ENCODE peak calls at places on chromosomes 11 and 22, in nine cellular contexts. One of them, this sample, is unnamed.

GRCh38 chr22:40654522-40655167 is 18.1 kb upstream of the MRTFA start:
- DNase-seq in retina: peak; percentile 54
- DNase-seq in CD8-positive, alpha-beta T cell: no peak
- DNase-seq in left cardiac atrium: peak; percentile 48
- DNase-seq in epithelial cell of esophagus: peak; percentile 71
- DNase-seq in A549: peak; percentile 41
- DNase-seq in myocyte: peak; percentile 90
- DNase-seq in HEK293T: no peak
- DNase-seq in thoracic aorta: no peak
- DNase-seq in this sample: peak; percentile 77

GRCh38 chr11:112320668-112321067 is 60.0 kb upstream of the PLET1 start:
- DNase-seq in myocyte: peak; percentile 84
- DNase-seq in CD8-positive, alpha-beta T cell: no peak
- DNase-seq in retina: no peak
- DNase-seq in left cardiac atrium: peak; percentile 80
- DNase-seq in epithelial cell of esophagus: peak; percentile 92
- DNase-seq in thoracic aorta: peak; percentile 51
- DNase-seq in HEK293T: no peak
- DNase-seq in A549: no peak
- DNase-seq in this sample: no peak

GRCh38 chr22:43408009-43408408 is 3.8 kb upstream of the MPPED1 start:
- DNase-seq in left cardiac atrium: no peak
- DNase-seq in myocyte: no peak
- DNase-seq in HEK293T: no peak
- DNase-seq in epithelial cell of esophagus: no peak
- DNase-seq in CD8-positive, alpha-beta T cell: no peak
- DNase-seq in retina: no peak
- DNase-seq in A549: no peak
- DNase-seq in thoracic aorta: no peak
- DNase-seq in this sample: no peak

GRCh38 chr11:112172362-112172994 is 2.8 kb upstream of the BCO2 start:
- DNase-seq in A549: no peak
- DNase-seq in HEK293T: no peak
- DNase-seq in retina: no peak
- DNase-seq in thoracic aorta: no peak
- DNase-seq in epithelial cell of esophagus: peak; percentile 23
- DNase-seq in CD8-positive, alpha-beta T cell: no peak
- DNase-seq in left cardiac atrium: no peak
- DNase-seq in myocyte: peak; percentile 61
- DNase-seq in this sample: no peak

GRCh38 chr11:17711836-17712235 is 7.5 kb upstream of the MYOD1 start:
- DNase-seq in retina: no peak
- DNase-seq in myocyte: no peak
- DNase-seq in left cardiac atrium: no peak
- DNase-seq in HEK293T: no peak
- DNase-seq in epithelial cell of esophagus: no peak
- DNase-seq in thoracic aorta: no peak
- DNase-seq in A549: no peak
- DNase-seq in CD8-positive, alpha-beta T cell: no peak
- DNase-seq in this sample: no peak

GRCh38 chr11:104451193-104451592 is 287.2 kb upstream of the PDGFD start:
- DNase-seq in A549: no peak
- DNase-seq in epithelial cell of esophagus: peak; percentile 29
- DNase-seq in retina: no peak
- DNase-seq in myocyte: no peak
- DNase-seq in HEK293T: no peak
- DNase-seq in thoracic aorta: no peak
- DNase-seq in CD8-positive, alpha-beta T cell: no peak
- DNase-seq in left cardiac atrium: no peak
- DNase-seq in this sample: no peak

GRCh38 chr11:104812416-104812815 is 85.8 kb downstream of the CASP12 start:
- DNase-seq in left cardiac atrium: no peak
- DNase-seq in myocyte: no peak
- DNase-seq in HEK293T: no peak
- DNase-seq in retina: no peak
- DNase-seq in thoracic aorta: no peak
- DNase-seq in epithelial cell of esophagus: no peak
- DNase-seq in A549: no peak
- DNase-seq in CD8-positive, alpha-beta T cell: no peak
- DNase-seq in this sample: no peak

GRCh38 chr11:66981976-66982578 is 7.0 kb downstream of the C11orf86 start:
- DNase-seq in A549: peak; percentile 69
- DNase-seq in left cardiac atrium: peak; percentile 92
- DNase-seq in thoracic aorta: peak; percentile 49
- DNase-seq in retina: no peak
- DNase-seq in epithelial cell of esophagus: peak; percentile 94
- DNase-seq in HEK293T: no peak
- DNase-seq in CD8-positive, alpha-beta T cell: peak; percentile 18
- DNase-seq in myocyte: peak; percentile 98
- DNase-seq in this sample: peak; percentile 76

GRCh38 chr22:19429950-19430889 is 1.3 kb downstream of the HIRA start:
- DNase-seq in CD8-positive, alpha-beta T cell: no peak
- DNase-seq in A549: no peak
- DNase-seq in thoracic aorta: no peak
- DNase-seq in HEK293T: peak; percentile 35
- DNase-seq in epithelial cell of esophagus: peak; percentile 50
- DNase-seq in retina: no peak
- DNase-seq in left cardiac atrium: peak; percentile 40
- DNase-seq in myocyte: peak; percentile 35
- DNase-seq in this sample: no peak

GRCh38 chr22:30275625-30276024 is 9.0 kb upstream of the OSM start:
- DNase-seq in epithelial cell of esophagus: peak; percentile 47
- DNase-seq in thoracic aorta: no peak
- DNase-seq in HEK293T: no peak
- DNase-seq in left cardiac atrium: no peak
- DNase-seq in retina: no peak
- DNase-seq in CD8-positive, alpha-beta T cell: no peak
- DNase-seq in myocyte: no peak
- DNase-seq in A549: no peak
- DNase-seq in this sample: no peak

GRCh38 chr11:134052395-134052987 is 16.4 kb upstream of the JAM3 start:
- DNase-seq in HEK293T: no peak
- DNase-seq in A549: no peak
- DNase-seq in epithelial cell of esophagus: no peak
- DNase-seq in myocyte: no peak
- DNase-seq in CD8-positive, alpha-beta T cell: no peak
- DNase-seq in left cardiac atrium: no peak
- DNase-seq in retina: no peak
- DNase-seq in thoracic aorta: no peak
- DNase-seq in this sample: no peak

GRCh38 chr11:74134661-74135515 is 35.9 kb downstream of the C2CD3 start:
- DNase-seq in retina: no peak
- DNase-seq in epithelial cell of esophagus: peak; percentile 92
- DNase-seq in myocyte: no peak
- DNase-seq in CD8-positive, alpha-beta T cell: no peak
- DNase-seq in thoracic aorta: no peak
- DNase-seq in HEK293T: no peak
- DNase-seq in A549: no peak
- DNase-seq in left cardiac atrium: no peak
- DNase-seq in this sample: no peak

GRCh38 chr11:37511425-37511933 is 913.4 kb upstream of the RAG2 start:
- DNase-seq in HEK293T: no peak
- DNase-seq in CD8-positive, alpha-beta T cell: no peak
- DNase-seq in myocyte: no peak
- DNase-seq in thoracic aorta: no peak
- DNase-seq in A549: no peak
- DNase-seq in left cardiac atrium: no peak
- DNase-seq in retina: no peak
- DNase-seq in epithelial cell of esophagus: peak; percentile 89
- DNase-seq in this sample: no peak

GRCh38 chr11:16604784-16605439 is 133.5 kb upstream of the C11orf58 start:
- DNase-seq in myocyte: peak; percentile 45
- DNase-seq in retina: peak; percentile 78
- DNase-seq in CD8-positive, alpha-beta T cell: no peak
- DNase-seq in HEK293T: peak; percentile 36
- DNase-seq in thoracic aorta: no peak
- DNase-seq in A549: peak; percentile 46
- DNase-seq in left cardiac atrium: peak; percentile 56
- DNase-seq in epithelial cell of esophagus: peak; percentile 51
- DNase-seq in this sample: peak; percentile 10

GRCh38 chr11:47944555-47945128 is 35.7 kb upstream of the PTPRJ start:
- DNase-seq in epithelial cell of esophagus: peak; percentile 30
- DNase-seq in A549: no peak
- DNase-seq in CD8-positive, alpha-beta T cell: no peak
- DNase-seq in retina: no peak
- DNase-seq in myocyte: no peak
- DNase-seq in HEK293T: no peak
- DNase-seq in left cardiac atrium: no peak
- DNase-seq in thoracic aorta: no peak
- DNase-seq in this sample: no peak

GRCh38 chr11:118401880-118402590 is 629 bp downstream of the ATP5MG start:
- DNase-seq in HEK293T: no peak
- DNase-seq in CD8-positive, alpha-beta T cell: no peak
- DNase-seq in A549: peak; percentile 18
- DNase-seq in myocyte: peak; percentile 27
- DNase-seq in epithelial cell of esophagus: peak; percentile 74
- DNase-seq in thoracic aorta: no peak
- DNase-seq in retina: no peak
- DNase-seq in left cardiac atrium: no peak
- DNase-seq in this sample: no peak

GRCh38 chr11:3014943-3015342 is 22.8 kb upstream of the NAP1L4 start:
- DNase-seq in left cardiac atrium: no peak
- DNase-seq in retina: no peak
- DNase-seq in CD8-positive, alpha-beta T cell: no peak
- DNase-seq in A549: no peak
- DNase-seq in myocyte: no peak
- DNase-seq in HEK293T: no peak
- DNase-seq in epithelial cell of esophagus: no peak
- DNase-seq in thoracic aorta: no peak
- DNase-seq in this sample: no peak

GRCh38 chr11:76903325-76903724 is 42.6 kb downstream of the ACER3 start:
- DNase-seq in myocyte: no peak
- DNase-seq in left cardiac atrium: no peak
- DNase-seq in retina: no peak
- DNase-seq in epithelial cell of esophagus: peak; percentile 85
- DNase-seq in HEK293T: no peak
- DNase-seq in A549: no peak
- DNase-seq in CD8-positive, alpha-beta T cell: no peak
- DNase-seq in thoracic aorta: no peak
- DNase-seq in this sample: no peak

GRCh38 chr11:1603629-1604028 is 4.6 kb downstream of the KRTAP5-3 start:
- DNase-seq in CD8-positive, alpha-beta T cell: no peak
- DNase-seq in thoracic aorta: no peak
- DNase-seq in epithelial cell of esophagus: no peak
- DNase-seq in retina: no peak
- DNase-seq in HEK293T: no peak
- DNase-seq in myocyte: no peak
- DNase-seq in left cardiac atrium: no peak
- DNase-seq in A549: no peak
- DNase-seq in this sample: no peak

GRCh38 chr22:35349704-35350538 is 31.0 kb upstream of the HMOX1 start:
- DNase-seq in myocyte: peak; percentile 77
- DNase-seq in CD8-positive, alpha-beta T cell: no peak
- DNase-seq in HEK293T: no peak
- DNase-seq in retina: peak; percentile 11
- DNase-seq in epithelial cell of esophagus: no peak
- DNase-seq in A549: no peak
- DNase-seq in thoracic aorta: no peak
- DNase-seq in left cardiac atrium: no peak
- DNase-seq in this sample: no peak

GRCh38 chr11:133993921-133994320 is 37.2 kb upstream of the IGSF9B start:
- DNase-seq in A549: no peak
- DNase-seq in CD8-positive, alpha-beta T cell: no peak
- DNase-seq in retina: no peak
- DNase-seq in HEK293T: no peak
- DNase-seq in myocyte: no peak
- DNase-seq in thoracic aorta: no peak
- DNase-seq in epithelial cell of esophagus: no peak
- DNase-seq in left cardiac atrium: no peak
- DNase-seq in this sample: no peak

GRCh38 chr11:102325088-102325487 is 7.8 kb downstream of the BIRC3 start:
- DNase-seq in myocyte: no peak
- DNase-seq in epithelial cell of esophagus: peak; percentile 39
- DNase-seq in retina: no peak
- DNase-seq in left cardiac atrium: no peak
- DNase-seq in HEK293T: no peak
- DNase-seq in thoracic aorta: no peak
- DNase-seq in A549: no peak
- DNase-seq in CD8-positive, alpha-beta T cell: no peak
- DNase-seq in this sample: no peak

GRCh38 chr22:48779211-48779643 is 1048.4 kb downstream of the BRD1 start:
- DNase-seq in epithelial cell of esophagus: no peak
- DNase-seq in thoracic aorta: no peak
- DNase-seq in HEK293T: no peak
- DNase-seq in A549: no peak
- DNase-seq in CD8-positive, alpha-beta T cell: no peak
- DNase-seq in left cardiac atrium: no peak
- DNase-seq in retina: no peak
- DNase-seq in myocyte: no peak
- DNase-seq in this sample: no peak

GRCh38 chr11:6297831-6298230 is 22.5 kb downstream of the CAVIN3 start:
- DNase-seq in HEK293T: no peak
- DNase-seq in retina: no peak
- DNase-seq in epithelial cell of esophagus: no peak
- DNase-seq in thoracic aorta: no peak
- DNase-seq in myocyte: peak; percentile 28
- DNase-seq in CD8-positive, alpha-beta T cell: no peak
- DNase-seq in left cardiac atrium: no peak
- DNase-seq in A549: no peak
- DNase-seq in this sample: no peak

GRCh38 chr22:37498289-37498909 is 12.2 kb upstream of the MFNG start:
- DNase-seq in left cardiac atrium: no peak
- DNase-seq in retina: peak; percentile 62
- DNase-seq in HEK293T: peak; percentile 86
- DNase-seq in A549: peak; percentile 46
- DNase-seq in myocyte: peak; percentile 53
- DNase-seq in thoracic aorta: no peak
- DNase-seq in CD8-positive, alpha-beta T cell: peak; percentile 63
- DNase-seq in epithelial cell of esophagus: no peak
- DNase-seq in this sample: no peak

GRCh38 chr11:45853616-45854219 is 6.4 kb downstream of the CRY2 start:
- DNase-seq in myocyte: no peak
- DNase-seq in epithelial cell of esophagus: no peak
- DNase-seq in HEK293T: no peak
- DNase-seq in A549: no peak
- DNase-seq in retina: no peak
- DNase-seq in left cardiac atrium: peak; percentile 71
- DNase-seq in thoracic aorta: no peak
- DNase-seq in CD8-positive, alpha-beta T cell: no peak
- DNase-seq in this sample: peak; percentile 81

GRCh38 chr11:31480930-31481329 is 28.5 kb downstream of the IMMP1L start:
- DNase-seq in HEK293T: no peak
- DNase-seq in myocyte: no peak
- DNase-seq in A549: no peak
- DNase-seq in CD8-positive, alpha-beta T cell: no peak
- DNase-seq in retina: peak; percentile 36
- DNase-seq in left cardiac atrium: no peak
- DNase-seq in thoracic aorta: no peak
- DNase-seq in epithelial cell of esophagus: no peak
- DNase-seq in this sample: no peak

GRCh38 chr11:76652989-76653673 is 17.4 kb downstream of the LRRC32 start:
- DNase-seq in A549: no peak
- DNase-seq in CD8-positive, alpha-beta T cell: no peak
- DNase-seq in HEK293T: no peak
- DNase-seq in myocyte: no peak
- DNase-seq in epithelial cell of esophagus: no peak
- DNase-seq in retina: no peak
- DNase-seq in thoracic aorta: no peak
- DNase-seq in left cardiac atrium: no peak
- DNase-seq in this sample: no peak

GRCh38 chr11:18739684-18740083 is 13.7 kb upstream of the IGSF22 start:
- DNase-seq in retina: no peak
- DNase-seq in left cardiac atrium: no peak
- DNase-seq in epithelial cell of esophagus: no peak
- DNase-seq in myocyte: no peak
- DNase-seq in A549: no peak
- DNase-seq in HEK293T: no peak
- DNase-seq in thoracic aorta: no peak
- DNase-seq in CD8-positive, alpha-beta T cell: no peak
- DNase-seq in this sample: no peak

GRCh38 chr22:36823177-36823839 is 6.5 kb upstream of the PVALB start:
- DNase-seq in HEK293T: no peak
- DNase-seq in thoracic aorta: no peak
- DNase-seq in CD8-positive, alpha-beta T cell: no peak
- DNase-seq in retina: no peak
- DNase-seq in epithelial cell of esophagus: no peak
- DNase-seq in A549: no peak
- DNase-seq in myocyte: peak; percentile 99
- DNase-seq in left cardiac atrium: no peak
- DNase-seq in this sample: no peak

GRCh38 chr11:126339866-126340434 is 15.5 kb upstream of the ST3GAL4 start:
- DNase-seq in retina: no peak
- DNase-seq in epithelial cell of esophagus: no peak
- DNase-seq in CD8-positive, alpha-beta T cell: no peak
- DNase-seq in A549: no peak
- DNase-seq in HEK293T: no peak
- DNase-seq in thoracic aorta: no peak
- DNase-seq in myocyte: no peak
- DNase-seq in left cardiac atrium: peak; percentile 87
- DNase-seq in this sample: no peak

This sample was measured in anterior cingulate cortex.